ENCODE peak calls at places on chromosome 15, in nine cellular contexts. J, Q, O, Z, R, C, T, Y and N are unnamed samples.

GRCh38 chr15:80674245-80674614 is 20.9 kb upstream of the ABHD17C start:
- DNase-seq in J (no peak), Q (no peak), O (no peak), Z (peak; percentile 68), R (no peak), C (no peak), T (no peak), Y (peak; percentile 15), N (no peak)

GRCh38 chr15:23877502-23878412 is 190.7 kb upstream of the NDN start:
- DNase-seq in J (no peak), Q (no peak), O (peak; percentile 70), Z (peak; percentile 11), R (no peak), C (no peak), T (peak; percentile 83), Y (peak; percentile 12), N (peak; percentile 7)

GRCh38 chr15:59124261-59124660 is 19.3 kb downstream of the CCNB2 start:
- DNase-seq in J (no peak), Q (no peak), O (no peak), Z (no peak), R (no peak), C (no peak), T (no peak), Y (no peak), N (no peak)

GRCh38 chr15:72312605-72313447 is 7.1 kb downstream of the CELF6 start:
- DNase-seq in J (peak; percentile 49), Q (peak; percentile 42), O (peak; percentile 75), Z (peak; percentile 80), R (peak; percentile 31), C (peak; percentile 59), T (peak; percentile 80), Y (peak; percentile 73), N (peak; percentile 37)

GRCh38 chr15:90581771-90582471 is 52.2 kb downstream of the CRTC3 start:
- DNase-seq in J (no peak), Q (no peak), O (no peak), Z (no peak), R (no peak), C (no peak), T (no peak), Y (no peak), N (no peak)

GRCh38 chr15:80789836-80790235 is 10.7 kb downstream of the CEMIP start:
- DNase-seq in J (no peak), Q (no peak), O (no peak), Z (no peak), R (no peak), C (no peak), T (no peak), Y (no peak), N (no peak)

GRCh38 chr15:66253643-66254363 is at the start of gene MEGF11:
- DNase-seq in J (no peak), Q (no peak), O (peak; percentile 38), Z (peak; percentile 53), R (no peak), C (no peak), T (peak; percentile 69), Y (peak; percentile 28), N (peak; percentile 37)

GRCh38 chr15:82540984-82541431 is 751 bp upstream of the RPS17 start:
- DNase-seq in J (no peak), Q (no peak), O (no peak), Z (peak; percentile 29), R (no peak), C (no peak), T (peak; percentile 46), Y (peak; percentile 40), N (no peak)

GRCh38 chr15:29122506-29122905 is 147.1 kb downstream of the NSMCE3 start:
- DNase-seq in J (no peak), Q (no peak), O (no peak), Z (no peak), R (no peak), C (no peak), T (no peak), Y (no peak), N (no peak)

GRCh38 chr15:71306538-71306937 is 191.3 kb downstream of the THSD4 start:
- DNase-seq in J (no peak), Q (no peak), O (no peak), Z (no peak), R (no peak), C (no peak), T (no peak), Y (no peak), N (no peak)

GRCh38 chr15:42490743-42491539 is at the start of gene ZNF106:
- DNase-seq in J (peak; percentile 83), Q (peak; percentile 83), O (peak; percentile 92), Z (peak; percentile 94), R (peak; percentile 76), C (peak; percentile 74), T (peak; percentile 90), Y (peak; percentile 90), N (peak; percentile 94)

GRCh38 chr15:35669457-35670045 is 123.6 kb upstream of the DPH6 start:
- DNase-seq in J (no peak), Q (no peak), O (no peak), Z (no peak), R (no peak), C (no peak), T (no peak), Y (peak; percentile 26), N (no peak)

GRCh38 chr15:57364282-57365007 is 11.9 kb upstream of the CGNL1 start:
- DNase-seq in J (no peak), Q (no peak), O (peak; percentile 42), Z (peak; percentile 58), R (no peak), C (no peak), T (peak; percentile 56), Y (no peak), N (no peak)

GRCh38 chr15:22995786-22996185 is 15.6 kb upstream of the CYFIP1 start:
- DNase-seq in J (no peak), Q (no peak), O (no peak), Z (no peak), R (no peak), C (no peak), T (no peak), Y (no peak), N (no peak)

GRCh38 chr15:85854345-85855097 is 59.8 kb upstream of the KLHL25 start:
- DNase-seq in J (peak; percentile 41), Q (peak; percentile 39), O (peak; percentile 56), Z (peak; percentile 81), R (peak; percentile 30), C (no peak), T (peak; percentile 46), Y (peak; percentile 70), N (peak; percentile 47)

GRCh38 chr15:25762015-25762662 is 101.0 kb downstream of the ATP10A start:
- DNase-seq in J (no peak), Q (no peak), O (no peak), Z (no peak), R (no peak), C (no peak), T (no peak), Y (no peak), N (no peak)

GRCh38 chr15:39300451-39301153 is 280.3 kb upstream of the THBS1 start:
- DNase-seq in J (no peak), Q (no peak), O (no peak), Z (peak; percentile 36), R (no peak), C (peak; percentile 70), T (no peak), Y (peak; percentile 69), N (no peak)

GRCh38 chr15:65326109-65326508 is 21.6 kb downstream of the RNU5B-1 start:
- DNase-seq in J (no peak), Q (no peak), O (peak; percentile 65), Z (peak; percentile 55), R (no peak), C (no peak), T (peak; percentile 52), Y (peak; percentile 8), N (no peak)

GRCh38 chr15:66766282-66767228 is 64.5 kb downstream of the SMAD6 start:
- DNase-seq in J (no peak), Q (no peak), O (no peak), Z (peak; percentile 31), R (no peak), C (peak; percentile 57), T (no peak), Y (peak; percentile 68), N (no peak)

GRCh38 chr15:84840741-84841429 is 23.7 kb downstream of the ALPK3 start:
- DNase-seq in J (no peak), Q (no peak), O (no peak), Z (peak; percentile 82), R (no peak), C (peak; percentile 86), T (no peak), Y (peak; percentile 42), N (no peak)

GRCh38 chr15:89379818-89380217 is 45.2 kb upstream of the POLG start:
- DNase-seq in J (no peak), Q (no peak), O (no peak), Z (no peak), R (no peak), C (peak; percentile 95), T (no peak), Y (no peak), N (no peak)

GRCh38 chr15:40302981-40303380 is 4.8 kb downstream of the PLCB2 start:
- DNase-seq in J (no peak), Q (no peak), O (no peak), Z (no peak), R (no peak), C (no peak), T (no peak), Y (no peak), N (no peak)

GRCh38 chr15:41796457-41796856 is 22.2 kb downstream of the MAPKBP1 start:
- DNase-seq in J (no peak), Q (no peak), O (no peak), Z (peak; percentile 70), R (no peak), C (no peak), T (no peak), Y (peak; percentile 89), N (no peak)

GRCh38 chr15:99408236-99409096 is 157.2 kb downstream of the LRRC28 start:
- DNase-seq in J (no peak), Q (no peak), O (no peak), Z (peak; percentile 95), R (no peak), C (no peak), T (no peak), Y (peak; percentile 87), N (no peak)

GRCh38 chr15:70281811-70282307 is 184.1 kb upstream of the TLE3 start:
- DNase-seq in J (no peak), Q (no peak), O (no peak), Z (peak; percentile 26), R (no peak), C (no peak), T (no peak), Y (peak; percentile 80), N (no peak)

GRCh38 chr15:69794643-69795461 is 302.9 kb downstream of the TLE3 start:
- DNase-seq in J (no peak), Q (no peak), O (no peak), Z (peak; percentile 34), R (no peak), C (peak; percentile 85), T (no peak), Y (peak; percentile 11), N (no peak)

GRCh38 chr15:77473328-77473727 is 52.6 kb downstream of the HMG20A start:
- DNase-seq in J (no peak), Q (no peak), O (no peak), Z (no peak), R (no peak), C (no peak), T (no peak), Y (no peak), N (no peak)

GRCh38 chr15:98421419-98422085 is 226.8 kb upstream of the IGF1R start:
- DNase-seq in J (peak; percentile 51), Q (peak; percentile 25), O (peak; percentile 87), Z (peak; percentile 54), R (no peak), C (no peak), T (peak; percentile 89), Y (peak; percentile 25), N (peak; percentile 33)

GRCh38 chr15:100105101-100105500 is 236.7 kb downstream of the ADAMTS17 start:
- DNase-seq in J (no peak), Q (no peak), O (no peak), Z (no peak), R (no peak), C (no peak), T (no peak), Y (no peak), N (no peak)

GRCh38 chr15:78840661-78841060 is 29.4 kb upstream of the ADAMTS7 start:
- DNase-seq in J (no peak), Q (no peak), O (no peak), Z (no peak), R (peak; percentile 49), C (no peak), T (no peak), Y (peak; percentile 8), N (no peak)

GRCh38 chr15:89059006-89059405 is 29.2 kb upstream of the ABHD2 start:
- DNase-seq in J (no peak), Q (no peak), O (no peak), Z (no peak), R (no peak), C (no peak), T (no peak), Y (no peak), N (no peak)